ENCODE peak calls at places on chromosomes 6 and 20, in five cellular contexts. S, Q, O, T and U are unnamed samples.

GRCh38 chr6:151550618-151551017 is 56.8 kb downstream of the CCDC170 start:
- ATAC-seq in T (no peak), Q (no peak), S (no peak), O (no peak), U (no peak)

GRCh38 chr20:35711588-35712209 is 12.5 kb downstream of the ROMO1 start:
- ATAC-seq in S (no peak), T (no peak), O (no peak), Q (no peak), U (no peak)

GRCh38 chr6:135423649-135424128 is 73.9 kb downstream of the AHI1 start:
- ATAC-seq in Q (peak), T (peak), O (peak), S (peak), U (no peak)

GRCh38 chr6:152399409-152399808 is 237.8 kb downstream of the SYNE1 start:
- ATAC-seq in O (peak), S (peak), T (no peak), Q (peak), U (peak)

GRCh38 chr20:40336034-40336433 is 353.0 kb downstream of the MAFB start:
- ATAC-seq in Q (peak), S (no peak), T (no peak), O (peak), U (peak)

GRCh38 chr6:112274774-112275173 is 20.4 kb upstream of the LAMA4 start:
- ATAC-seq in T (no peak), O (peak), S (no peak), Q (no peak), U (no peak)

GRCh38 chr6:135299256-135299655 is 118.1 kb downstream of the MYB start:
- ATAC-seq in O (no peak), Q (no peak), T (no peak), S (no peak), U (no peak)

GRCh38 chr6:87722831-87723726 is 21.0 kb upstream of the AKIRIN2 start:
- ATAC-seq in S (peak), T (peak), Q (peak), O (peak), U (peak)

GRCh38 chr6:156334961-156335360 is 442.2 kb upstream of the ARID1B start:
- ATAC-seq in O (no peak), T (no peak), Q (no peak), S (no peak), U (no peak)

GRCh38 chr20:23492292-23492691 is 1.4 kb downstream of the CST8 start:
- ATAC-seq in Q (no peak), S (peak), O (no peak), T (no peak), U (no peak)

GRCh38 chr20:25280051-25280573 is 32.2 kb downstream of the PYGB start:
- ATAC-seq in S (no peak), T (no peak), Q (no peak), O (no peak), U (no peak)

GRCh38 chr6:36944650-36945049 is 9.9 kb upstream of the PI16 start:
- ATAC-seq in T (no peak), S (no peak), O (no peak), Q (no peak), U (no peak)

GRCh38 chr6:111799576-111800467 is 73.4 kb downstream of the FYN start:
- ATAC-seq in S (no peak), T (no peak), O (no peak), Q (no peak), U (no peak)

GRCh38 chr6:33080127-33081089 is 4.6 kb downstream of the HLA-DPB1 start:
- ATAC-seq in Q (peak), T (peak), S (peak), O (peak), U (peak)

GRCh38 chr20:19621072-19621471 is 137.0 kb upstream of the RIN2 start:
- ATAC-seq in S (no peak), O (no peak), Q (no peak), T (no peak), U (no peak)

GRCh38 chr20:31278178-31278577 is 20.7 kb downstream of the DEFB115 start:
- ATAC-seq in T (no peak), Q (no peak), S (no peak), O (no peak), U (no peak)

GRCh38 chr20:20680991-20681508 is 31.4 kb downstream of the RALGAPA2 start:
- ATAC-seq in T (no peak), Q (peak), S (peak), O (peak), U (no peak)

GRCh38 chr6:26321005-26321404 is 44.0 kb upstream of the BTN3A2 start:
- ATAC-seq in O (no peak), Q (no peak), S (no peak), T (no peak), U (no peak)

GRCh38 chr6:132713355-132714134 is at the start of gene VNN1:
- ATAC-seq in T (no peak), Q (peak), O (peak), S (peak), U (peak)

GRCh38 chr6:8175046-8175777 is 72.9 kb upstream of the EEF1E1 start:
- ATAC-seq in S (no peak), T (no peak), O (no peak), Q (no peak), U (no peak)

GRCh38 chr6:112983741-112984221 is 636.7 kb downstream of the RFPL4B start:
- ATAC-seq in O (no peak), T (no peak), S (no peak), Q (no peak), U (no peak)

GRCh38 chr20:24783631-24784492 is 165.2 kb upstream of the CST7 start:
- ATAC-seq in T (no peak), O (no peak), S (no peak), Q (no peak), U (no peak)

GRCh38 chr6:108565091-108565766 is 4.5 kb downstream of the FOXO3 start:
- ATAC-seq in T (no peak), O (no peak), S (no peak), Q (no peak), U (peak)

GRCh38 chr6:3372912-3373554 is 83.8 kb downstream of the SLC22A23 start:
- ATAC-seq in S (no peak), T (no peak), Q (no peak), O (no peak), U (no peak)

GRCh38 chr6:99032396-99032795 is 84.7 kb upstream of the FBXL4 start:
- ATAC-seq in Q (no peak), S (no peak), O (no peak), T (no peak), U (no peak)

GRCh38 chr6:126034671-126035070 is 48.3 kb downstream of the TRMT11 start:
- ATAC-seq in S (no peak), O (no peak), T (no peak), Q (no peak), U (no peak)

GRCh38 chr20:63357921-63358905 is 2.9 kb downstream of the CHRNA4 start:
- ATAC-seq in S (no peak), O (peak), Q (peak), T (no peak), U (no peak)

GRCh38 chr6:137910424-137910834 is 43.4 kb downstream of the TNFAIP3 start:
- ATAC-seq in Q (no peak), O (peak), T (peak), S (peak), U (no peak)

GRCh38 chr6:39801456-39802251 is 9.5 kb downstream of the DAAM2 start:
- ATAC-seq in S (no peak), T (peak), Q (peak), O (no peak), U (no peak)

GRCh38 chr6:15501806-15502450 is 160.9 kb downstream of the DTNBP1 start:
- ATAC-seq in O (no peak), T (no peak), Q (peak), S (no peak), U (no peak)

GRCh38 chr6:31738048-31738979 is 1.5 kb upstream of the MSH5 start:
- ATAC-seq in Q (peak), O (peak), S (peak), T (no peak), U (no peak)

GRCh38 chr6:44925100-44925739 is 402.9 kb upstream of the RUNX2 start:
- ATAC-seq in S (peak), T (no peak), Q (no peak), O (peak), U (no peak)

GRCh38 chr6:6685249-6685667 is 96.7 kb downstream of the LY86 start:
- ATAC-seq in S (no peak), Q (no peak), T (no peak), O (no peak), U (no peak)

GRCh38 chr20:35870541-35871307 is 83.6 kb downstream of the SCAND1 start:
- ATAC-seq in S (no peak), Q (no peak), O (no peak), T (no peak), U (no peak)

GRCh38 chr6:116572162-116572561 is 858 bp downstream of the RWDD1 start:
- ATAC-seq in S (no peak), Q (peak), O (peak), T (no peak), U (no peak)

GRCh38 chr20:58243653-58244410 is 15.4 kb upstream of the ANKRD60 start:
- ATAC-seq in O (no peak), Q (no peak), T (no peak), S (no peak), U (no peak)

GRCh38 chr20:21710341-21710740 is 4.9 kb downstream of the PAX1 start:
- ATAC-seq in Q (no peak), O (no peak), T (no peak), S (no peak), U (no peak)

GRCh38 chr6:170433163-170434095 is 119.7 kb downstream of the PSMB1 start:
- ATAC-seq in T (no peak), O (no peak), Q (no peak), S (no peak), U (no peak)

DNA sequence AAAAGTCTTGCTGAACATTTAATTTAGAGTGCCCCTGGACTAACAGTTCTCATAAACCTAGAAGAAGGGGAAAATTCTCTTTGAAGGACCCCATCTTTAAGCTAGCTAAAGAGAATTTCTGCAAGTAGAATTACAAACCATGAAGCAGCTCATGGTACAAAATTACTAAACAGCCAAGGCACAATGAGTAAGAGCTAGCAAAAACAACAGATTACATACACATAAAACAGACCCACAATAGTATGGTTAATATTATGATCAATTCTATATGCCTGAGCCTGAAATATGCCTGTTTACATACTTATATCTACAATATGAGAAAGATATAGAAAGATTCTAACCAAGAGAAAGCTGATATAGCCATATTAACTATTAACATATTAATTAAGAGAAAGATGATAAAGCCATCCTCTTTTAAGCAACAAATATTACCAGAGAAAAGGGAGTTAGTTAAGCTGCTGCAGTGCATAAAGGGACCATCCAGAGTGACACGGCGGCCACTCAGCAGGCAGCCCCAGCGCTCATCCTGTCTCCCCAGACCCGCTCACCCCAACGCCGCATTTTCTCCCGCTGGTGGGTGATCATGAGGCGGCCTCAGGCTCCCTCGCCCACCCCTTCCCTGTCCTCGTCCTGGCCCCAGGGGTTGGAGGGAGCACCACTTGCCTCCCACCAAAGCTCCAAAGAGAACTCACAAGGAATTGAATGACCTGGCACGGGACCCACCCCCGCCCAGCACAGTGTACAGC is 98.4 kb upstream of the CARMIL1 start:
- ATAC-seq in O (no peak), S (peak), T (no peak), Q (no peak), U (no peak)
- H3K27ac ChIP-seq in O (peak), S (no peak), T (no peak), Q (no peak), U (peak)

GRCh38 chr6:85677243-85677956 is 34.7 kb upstream of the SYNCRIP start:
- ATAC-seq in S (no peak), Q (no peak), O (no peak), T (no peak), U (no peak)

GRCh38 chr6:85680388-85680787 is 37.7 kb upstream of the SYNCRIP start:
- ATAC-seq in S (no peak), T (no peak), O (no peak), Q (no peak), U (no peak)

GRCh38 chr6:85678000-85678601 is 35.4 kb upstream of the SYNCRIP start:
- ATAC-seq in T (no peak), Q (peak), S (no peak), O (peak), U (peak)

GRCh38 chr6:85678602-85679444 is 36.1 kb upstream of the SYNCRIP start:
- ATAC-seq in T (peak), Q (peak), O (peak), S (peak), U (peak)

GRCh38 chr6:85679445-85680123 is 36.9 kb upstream of the SYNCRIP start:
- ATAC-seq in S (no peak), Q (no peak), T (no peak), O (no peak), U (no peak)
- H3K27ac ChIP-seq in S (peak), Q (no peak), T (peak), O (peak), U (peak)

DNA sequence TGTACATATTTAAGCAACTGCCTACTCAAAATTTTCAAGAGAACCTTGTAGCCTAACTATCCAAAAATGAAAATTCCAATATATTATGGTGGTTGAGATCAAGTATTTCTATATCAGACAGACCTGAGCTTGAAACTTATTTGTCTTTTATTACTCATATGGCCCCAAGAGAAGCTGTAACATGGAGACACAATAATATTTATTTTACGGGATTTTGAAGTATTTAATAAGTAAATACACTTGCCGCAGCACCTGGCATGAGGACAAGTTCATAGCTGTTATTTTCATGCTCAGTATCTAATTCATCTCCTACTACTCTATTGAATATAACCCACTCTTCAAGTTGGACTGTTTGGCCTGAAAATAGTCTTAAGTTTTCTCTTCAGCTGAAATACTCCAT is 28.0 kb downstream of the PTPRK start:
- ATAC-seq in O (peak), S (peak), T (no peak), Q (no peak), U (no peak)
- H3K27ac ChIP-seq in O (peak), S (no peak), T (peak), Q (no peak), U (peak)

GRCh38 chr20:52196845-52197244 is 5.3 kb upstream of the ZFP64 start:
- ATAC-seq in S (no peak), O (no peak), Q (no peak), T (no peak), U (no peak)

GRCh38 chr20:52201395-52201794 is 9.8 kb upstream of the ZFP64 start:
- ATAC-seq in O (peak), S (no peak), Q (no peak), T (no peak), U (no peak)

GRCh38 chr20:52204136-52204535 is 12.6 kb upstream of the ZFP64 start:
- ATAC-seq in Q (no peak), S (no peak), T (no peak), O (no peak), U (no peak)

GRCh38 chr20:52200870-52201269 is 9.3 kb upstream of the ZFP64 start:
- ATAC-seq in O (no peak), T (no peak), Q (no peak), S (no peak), U (no peak)
- H3K27ac ChIP-seq in O (no peak), T (no peak), Q (no peak), S (no peak), U (no peak)

GRCh38 chr6:118864330-118865166 is 29.4 kb upstream of the ASF1A start:
- ATAC-seq in T (no peak), Q (no peak), S (peak), O (peak), U (no peak)

GRCh38 chr6:118871331-118871730 is 22.6 kb upstream of the ASF1A start:
- ATAC-seq in T (no peak), O (no peak), S (no peak), Q (no peak), U (no peak)

GRCh38 chr6:118869894-118870665 is 23.9 kb upstream of the ASF1A start:
- ATAC-seq in S (no peak), Q (no peak), T (no peak), O (no peak), U (no peak)

GRCh38 chr6:118869350-118869749 is 24.6 kb upstream of the ASF1A start:
- ATAC-seq in O (no peak), Q (no peak), T (no peak), S (no peak), U (no peak)

GRCh38 chr6:118867181-118867580 is 26.8 kb upstream of the ASF1A start:
- ATAC-seq in T (no peak), S (no peak), Q (no peak), O (no peak), U (no peak)
- H3K27ac ChIP-seq in T (no peak), S (no peak), Q (no peak), O (no peak), U (no peak)

GRCh38 chr6:38035478-38035877 is 216.0 kb downstream of the ZFAND3 start:
- ATAC-seq in T (no peak), Q (no peak), O (no peak), S (no peak), U (no peak)
- H3K27ac ChIP-seq in T (no peak), Q (no peak), O (no peak), S (no peak), U (no peak)

GRCh38 chr6:164148789-164149188 is 734.3 kb downstream of the QKI start:
- ATAC-seq in O (no peak), T (peak), Q (peak), S (no peak), U (no peak)

GRCh38 chr6:164151161-164151728 is 736.7 kb downstream of the QKI start:
- ATAC-seq in Q (peak), O (no peak), S (peak), T (no peak), U (no peak)

GRCh38 chr6:164152611-164153010 is 738.1 kb downstream of the QKI start:
- ATAC-seq in T (no peak), S (no peak), Q (no peak), O (no peak), U (no peak)

GRCh38 chr6:164151762-164152161 is 737.2 kb downstream of the QKI start:
- ATAC-seq in O (no peak), T (no peak), S (no peak), Q (no peak), U (no peak)

DNA sequence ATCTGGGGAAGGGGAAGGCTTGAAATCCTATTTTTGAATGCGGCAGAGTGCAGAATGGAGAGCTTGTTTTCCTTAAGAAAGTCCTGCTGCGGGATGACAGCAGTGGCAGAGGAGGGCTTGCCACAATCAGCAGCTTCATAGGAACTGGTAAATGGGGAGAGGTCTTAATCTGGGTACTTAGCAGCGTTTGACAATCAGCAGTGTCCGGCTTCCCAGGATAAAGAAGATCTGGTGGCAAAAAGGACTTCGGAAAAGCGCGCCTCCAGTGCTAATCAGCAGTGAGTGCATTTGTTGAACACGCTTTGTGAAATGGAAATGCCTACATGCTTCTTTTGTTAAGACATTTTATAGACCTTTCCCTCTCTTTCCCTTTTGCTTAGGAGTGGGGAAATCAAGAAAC is 735.7 kb downstream of the QKI start:
- ATAC-seq in T (no peak), S (no peak), O (no peak), Q (no peak), U (no peak)
- H3K27ac ChIP-seq in T (no peak), S (no peak), O (no peak), Q (no peak), U (no peak)

DNA sequence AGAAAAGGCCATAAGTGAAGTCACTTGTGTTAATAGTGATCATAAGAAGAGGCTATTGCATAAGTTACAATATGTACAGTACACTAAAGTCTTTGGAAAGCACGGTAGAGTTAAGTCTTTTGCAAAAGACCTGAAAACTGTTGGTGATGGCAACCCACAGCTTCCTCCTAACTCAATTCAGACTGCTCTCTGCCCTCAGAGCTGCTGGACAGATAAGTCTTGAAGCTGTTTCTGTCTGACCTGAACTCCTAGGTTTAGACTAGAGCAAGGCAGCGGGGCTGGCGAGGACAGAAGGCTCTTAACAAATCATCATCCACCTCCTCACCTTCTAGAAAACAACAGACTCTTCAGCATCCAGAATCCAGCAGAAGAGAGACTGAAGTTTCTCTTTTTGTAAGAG is 125.4 kb downstream of the CD24 start:
- ATAC-seq in Q (no peak), S (no peak), O (no peak), T (no peak), U (no peak)
- H3K27ac ChIP-seq in Q (no peak), S (no peak), O (no peak), T (no peak), U (no peak)